ENCODE peak calls at places on chromosomes 5 and 9, in five cellular contexts. W is pancreas; Z is CD4-positive, alpha-beta T cell; A is GM20000; Q is brain microvascular endothelial cell. C is an unnamed sample.

GRCh38 chr5:123344819-123345426 is 78.3 kb downstream of the CEP120 start:
- DNase-seq in W (no peak), Z (no peak), A (no peak), Q (peak; percentile 31), C (no peak)

GRCh38 chr5:15334551-15335302 is 165.3 kb upstream of the FBXL7 start:
- DNase-seq in W (no peak), Z (no peak), A (no peak), Q (no peak), C (no peak)

GRCh38 chr9:130352586-130353285 is 87.2 kb downstream of the HMCN2 start:
- DNase-seq in W (no peak), Z (no peak), A (no peak), Q (no peak), C (no peak)

GRCh38 chr5:137594717-137595116 is 95.6 kb upstream of the SPOCK1 start:
- DNase-seq in W (no peak), Z (no peak), A (no peak), Q (no peak), C (no peak)

GRCh38 chr9:101354143-101354764 is 30.6 kb downstream of the BAAT start:
- DNase-seq in W (no peak), Z (no peak), A (no peak), Q (no peak), C (no peak)

GRCh38 chr9:121868611-121869010 is 217.2 kb downstream of the DAB2IP start:
- DNase-seq in W (no peak), Z (no peak), A (no peak), Q (no peak), C (no peak)

GRCh38 chr5:10275991-10276390 is 25.9 kb downstream of the CCT5 start:
- DNase-seq in W (no peak), Z (no peak), A (no peak), Q (no peak), C (no peak)

GRCh38 chr9:90961375-90961774 is 159.8 kb downstream of the SYK start:
- DNase-seq in W (peak; percentile 32), Z (no peak), A (no peak), Q (peak; percentile 30), C (no peak)

GRCh38 chr9:85053206-85053605 is 383.7 kb downstream of the NTRK2 start:
- DNase-seq in W (no peak), Z (no peak), A (no peak), Q (no peak), C (no peak)

DNA sequence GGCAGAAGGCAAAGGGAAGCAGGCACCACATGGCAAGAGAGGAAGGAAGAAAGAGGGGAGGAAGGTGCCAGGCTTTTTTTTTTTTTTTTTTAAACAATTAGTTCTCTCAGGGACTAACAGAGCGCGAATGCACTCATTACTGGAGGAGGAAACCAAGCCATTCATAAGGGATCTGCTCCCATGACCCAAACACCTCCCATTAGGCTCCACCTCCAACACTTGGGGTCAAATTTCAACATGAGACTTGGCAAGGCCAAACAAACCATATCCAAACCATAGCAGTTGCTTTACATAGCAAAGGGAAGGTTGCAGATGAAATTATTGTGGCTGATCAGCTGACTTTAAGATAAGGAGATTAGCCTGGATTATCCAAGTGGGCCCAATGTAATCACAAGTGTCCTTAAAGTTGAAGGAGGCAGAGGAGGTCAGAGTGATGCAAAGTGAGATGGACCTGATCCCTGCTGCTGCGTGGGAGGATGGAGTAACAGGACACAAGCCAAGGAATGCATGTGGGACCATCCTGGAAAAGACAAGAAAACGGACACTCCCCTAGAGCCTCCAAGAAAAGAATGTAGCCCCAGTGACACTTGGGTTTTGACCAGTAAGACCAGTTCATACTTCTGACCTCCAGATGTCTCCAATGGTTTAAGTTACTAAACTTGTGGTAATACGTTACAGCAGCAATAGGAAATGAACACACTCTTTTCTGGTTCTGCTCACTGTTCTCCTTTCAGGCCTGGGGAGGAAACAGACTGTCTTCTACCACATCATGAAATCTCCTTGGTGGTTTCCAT is 167.3 kb downstream of the GNAQ start:
- DNase-seq in W (no peak), Z (no peak), A (peak; percentile 17), Q (no peak), C (no peak)
- TF ChIP-seq CTCF in W (no peak), Z (no peak), A (no peak), Q (no peak), C (no peak)

GRCh38 chr9:105632807-105633206 is 29.4 kb upstream of the TAL2 start:
- DNase-seq in W (no peak), Z (no peak), A (no peak), Q (no peak), C (no peak)

GRCh38 chr9:105636331-105636730 is 25.9 kb upstream of the TAL2 start:
- DNase-seq in W (no peak), Z (no peak), A (no peak), Q (no peak), C (no peak)

GRCh38 chr9:105633373-105633772 is 28.9 kb upstream of the TAL2 start:
- DNase-seq in W (no peak), Z (no peak), A (no peak), Q (no peak), C (no peak)

GRCh38 chr9:105639936-105640335 is 22.3 kb upstream of the TAL2 start:
- DNase-seq in W (no peak), Z (no peak), A (no peak), Q (no peak), C (no peak)

GRCh38 chr9:105637787-105638395 is 24.4 kb upstream of the TAL2 start:
- DNase-seq in W (no peak), Z (no peak), A (no peak), Q (no peak), C (no peak)
- TF ChIP-seq CTCF in W (no peak), Z (peak; percentile 18), A (peak; percentile 23), Q (peak; percentile 70), C (peak; percentile 73)

DNA sequence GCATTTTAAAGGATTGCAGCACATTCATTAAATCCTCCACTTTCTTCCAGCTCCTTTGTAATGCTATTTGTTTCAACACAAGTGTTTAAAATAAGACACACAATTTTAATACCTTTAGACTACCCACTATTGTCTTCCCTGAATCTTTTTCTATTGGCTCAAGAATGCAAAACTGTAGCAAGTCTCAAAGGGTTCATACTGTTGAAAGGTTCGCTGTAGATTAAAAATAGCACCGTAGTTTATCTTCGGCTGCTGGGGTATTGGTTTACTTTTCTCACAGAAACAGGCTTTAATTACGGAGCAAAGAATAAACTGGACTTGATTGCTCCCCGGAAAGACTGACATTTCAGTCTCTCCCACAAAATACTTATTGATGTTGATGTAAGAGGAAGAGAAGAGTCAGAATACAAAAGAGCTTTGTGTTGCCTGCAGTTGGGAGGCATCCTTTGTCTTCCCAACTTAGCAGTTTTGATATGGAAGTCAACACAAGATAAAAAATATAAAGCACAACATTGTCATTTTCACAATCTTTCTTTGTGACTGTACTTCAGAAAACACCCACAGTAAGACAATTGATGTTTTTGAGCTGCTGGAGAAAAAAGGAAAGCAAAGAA is 183.9 kb upstream of the DMAC1 start:
- DNase-seq in W (no peak), Z (no peak), A (no peak), Q (no peak), C (no peak)
- TF ChIP-seq CTCF in W (no peak), Z (no peak), A (no peak), Q (no peak), C (no peak)

DNA sequence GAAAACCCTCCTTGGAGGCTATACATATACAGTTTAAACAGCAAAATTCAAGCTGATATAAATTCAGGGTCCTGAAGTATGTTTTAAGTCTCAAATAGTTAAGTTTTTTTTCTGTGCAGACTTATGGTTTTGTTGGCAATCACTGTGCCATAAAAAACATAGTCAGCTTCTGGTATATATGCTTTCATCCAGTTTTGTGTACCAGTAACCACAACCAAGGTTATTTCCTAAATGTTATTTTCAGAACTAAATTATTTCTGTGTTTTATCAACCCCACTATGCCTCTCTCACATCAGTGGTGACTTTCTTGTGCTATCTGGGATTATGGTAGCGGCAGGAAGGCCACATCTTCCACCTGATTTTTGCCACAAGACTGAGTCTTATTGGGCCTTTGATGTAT is 107.7 kb upstream of the SMARCA2 start:
- DNase-seq in W (no peak), Z (no peak), A (no peak), Q (no peak), C (no peak)
- TF ChIP-seq CTCF in W (no peak), Z (no peak), A (no peak), Q (no peak), C (no peak)

GRCh38 chr5:79330071-79330470 is 94.1 kb downstream of the JMY start:
- DNase-seq in W (no peak), Z (no peak), A (no peak), Q (no peak), C (no peak)

GRCh38 chr5:79329453-79329852 is 93.5 kb downstream of the JMY start:
- DNase-seq in W (no peak), Z (no peak), A (no peak), Q (no peak), C (no peak)

GRCh38 chr5:79333852-79334557 is 98.1 kb downstream of the JMY start:
- DNase-seq in W (no peak), Z (no peak), A (no peak), Q (no peak), C (no peak)
- TF ChIP-seq CTCF in W (no peak), Z (no peak), A (no peak), Q (peak; percentile 10), C (no peak)

GRCh38 chr9:81616141-81616540 is 73.2 kb downstream of the TLE1 start:
- DNase-seq in W (no peak), Z (no peak), A (no peak), Q (no peak), C (no peak)

GRCh38 chr9:81610739-81611107 is 78.6 kb downstream of the TLE1 start:
- DNase-seq in W (no peak), Z (no peak), A (no peak), Q (no peak), C (no peak)

GRCh38 chr9:81611664-81612063 is 77.7 kb downstream of the TLE1 start:
- DNase-seq in W (no peak), Z (no peak), A (no peak), Q (no peak), C (no peak)

GRCh38 chr9:81613002-81613750 is 76.2 kb downstream of the TLE1 start:
- DNase-seq in W (no peak), Z (no peak), A (no peak), Q (peak; percentile 82), C (no peak)

DNA sequence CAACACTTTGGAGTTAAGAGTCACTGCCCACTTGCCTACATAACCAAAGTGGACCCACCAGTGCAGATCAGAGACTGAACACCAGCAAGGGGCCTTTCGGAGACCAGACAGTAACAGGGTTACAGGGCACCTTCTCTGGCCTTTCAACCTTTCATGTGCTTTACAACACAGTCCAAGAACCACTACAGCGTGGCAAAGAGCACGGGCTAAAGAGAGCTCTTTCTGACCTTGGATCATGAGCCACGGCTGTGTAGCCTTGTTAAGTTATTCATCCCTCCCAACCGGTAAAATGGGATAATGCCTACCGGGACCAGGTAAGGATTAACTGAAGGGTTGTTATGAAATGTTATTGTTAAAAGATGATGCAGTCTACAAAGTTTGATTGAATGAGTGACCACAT is 75.0 kb downstream of the TLE1 start:
- DNase-seq in W (no peak), Z (no peak), A (no peak), Q (no peak), C (no peak)
- TF ChIP-seq CTCF in W (no peak), Z (no peak), A (no peak), Q (no peak), C (no peak)

DNA sequence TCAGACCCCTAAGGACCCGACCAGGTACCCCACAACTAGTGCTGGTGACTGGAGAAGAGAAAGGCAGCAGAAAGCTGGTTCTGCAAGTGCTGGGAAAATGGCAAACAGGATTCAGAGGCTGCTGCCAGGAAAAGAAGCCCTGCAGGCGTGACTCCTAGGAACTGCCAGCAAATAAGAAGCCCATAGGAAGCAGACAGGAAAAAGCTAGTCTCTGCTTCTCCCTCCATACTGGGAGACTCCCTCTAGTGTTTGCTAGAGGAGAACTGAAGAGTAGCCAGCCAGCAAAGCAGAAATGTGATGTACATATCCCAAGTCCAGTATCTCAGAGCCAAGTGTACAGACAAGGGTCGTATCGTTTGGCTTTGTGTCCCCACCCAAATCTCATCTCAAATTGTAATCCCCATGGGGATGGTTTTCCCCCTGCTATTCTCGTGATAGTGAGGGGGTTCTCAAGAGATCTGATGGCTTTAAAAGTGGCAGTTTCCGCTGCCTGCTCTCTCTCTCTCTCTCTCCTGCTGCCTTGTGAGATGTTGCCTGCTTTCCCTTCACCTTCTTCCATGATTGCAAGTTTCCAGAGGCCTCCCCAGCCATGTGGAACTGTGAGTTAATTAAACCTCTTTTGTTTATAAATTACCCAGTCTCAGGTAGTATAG is 38.1 kb upstream of the TUSC1 start:
- DNase-seq in W (peak; percentile 28), Z (no peak), A (no peak), Q (peak; percentile 70), C (no peak)
- TF ChIP-seq CTCF in W (peak; percentile 30), Z (no peak), A (no peak), Q (peak; percentile 83), C (peak; percentile 71)